ENCODE peak calls at places on chromosomes 2 and 18, in five cellular contexts. L, Y, Q, K and J are unnamed samples.
A peak's percentile ranks its signal among the peaks of the same experiment; 100 is the strongest.

GRCh38 chr2:147800316-147800715 is 44.5 kb upstream of the ACVR2A start:
- DNase-seq in L (no peak), Y (no peak), Q (no peak), K (no peak), J (no peak)

GRCh38 chr2:173991857-173992588 is 26.9 kb upstream of the SP3 start:
- DNase-seq in L (no peak), Y (no peak), Q (no peak), K (peak; percentile 76), J (no peak)

GRCh38 chr18:59006461-59007067 is 133.1 kb upstream of the SEC11C start:
- DNase-seq in L (no peak), Y (no peak), Q (no peak), K (no peak), J (no peak)

GRCh38 chr2:67996772-67997527 is 65.9 kb downstream of the C1D start:
- DNase-seq in L (no peak), Y (no peak), Q (no peak), K (no peak), J (no peak)

GRCh38 chr18:26649193-26649543 is 100.8 kb upstream of the KCTD1 start:
- DNase-seq in L (no peak), Y (no peak), Q (no peak), K (no peak), J (no peak)

GRCh38 chr2:237319086-237319820 is 94.7 kb downstream of the COL6A3 start:
- DNase-seq in L (no peak), Y (no peak), Q (no peak), K (no peak), J (no peak)

GRCh38 chr2:240324312-240325005 is 111.0 kb upstream of the GPC1 start:
- DNase-seq in L (no peak), Y (no peak), Q (no peak), K (no peak), J (no peak)

GRCh38 chr2:229235136-229235914 is 35.8 kb downstream of the PID1 start:
- DNase-seq in L (no peak), Y (no peak), Q (no peak), K (no peak), J (no peak)

GRCh38 chr2:128217671-128218070 is 101.0 kb downstream of the HS6ST1 start:
- DNase-seq in L (no peak), Y (no peak), Q (no peak), K (no peak), J (no peak)

GRCh38 chr2:217960351-217960750 is 42.4 kb downstream of the TNS1 start:
- DNase-seq in L (no peak), Y (no peak), Q (no peak), K (no peak), J (no peak)

GRCh38 chr18:56158676-56159075 is 479.7 kb downstream of the TXNL1 start:
- DNase-seq in L (no peak), Y (no peak), Q (no peak), K (no peak), J (no peak)

GRCh38 chr2:142082363-142082762 is 48.5 kb downstream of the LRP1B start:
- DNase-seq in L (no peak), Y (no peak), Q (no peak), K (no peak), J (no peak)

GRCh38 chr2:164840458-164840929 is 1.1 kb downstream of the COBLL1 start:
- DNase-seq in L (peak; percentile 70), Y (no peak), Q (no peak), K (no peak), J (no peak)

GRCh38 chr18:76491436-76491800 is 3.6 kb downstream of the ZNF516 start:
- DNase-seq in L (peak; percentile 87), Y (no peak), Q (no peak), K (no peak), J (no peak)

GRCh38 chr2:192236136-192236535 is 41.4 kb upstream of the TMEFF2 start:
- DNase-seq in L (no peak), Y (no peak), Q (no peak), K (no peak), J (no peak)

GRCh38 chr2:8633735-8634313 is 48.0 kb upstream of the ID2 start:
- DNase-seq in L (no peak), Y (no peak), Q (no peak), K (peak; percentile 18), J (peak; percentile 40)

GRCh38 chr2:2517399-2517798 is 186.3 kb upstream of the MYT1L start:
- DNase-seq in L (no peak), Y (no peak), Q (no peak), K (no peak), J (no peak)

GRCh38 chr18:28189400-28190239 is 12.7 kb upstream of the CDH2 start:
- DNase-seq in L (no peak), Y (no peak), Q (no peak), K (peak; percentile 70), J (no peak)

GRCh38 chr2:62897187-62897827 is 153.3 kb upstream of the OTX1 start:
- DNase-seq in L (no peak), Y (no peak), Q (no peak), K (no peak), J (no peak)

GRCh38 chr18:49892148-49892924 is 79.0 kb upstream of the ACAA2 start:
- DNase-seq in L (peak; percentile 29), Y (no peak), Q (no peak), K (no peak), J (no peak)

GRCh38 chr2:46711156-46711555 is 204.4 kb downstream of the MCFD2 start:
- DNase-seq in L (no peak), Y (no peak), Q (no peak), K (no peak), J (no peak)

GRCh38 chr2:46095821-46096220 is 201.4 kb upstream of the EPAS1 start:
- DNase-seq in L (no peak), Y (no peak), Q (no peak), K (no peak), J (no peak)

GRCh38 chr18:22471546-22472131 is 53.9 kb upstream of the CTAGE1 start:
- DNase-seq in L (no peak), Y (no peak), Q (no peak), K (peak; percentile 3), J (peak; percentile 24)

GRCh38 chr2:14942991-14943390 is 310.5 kb downstream of the LRATD1 start:
- DNase-seq in L (no peak), Y (no peak), Q (no peak), K (no peak), J (no peak)

GRCh38 chr2:219082332-219082958 is 21.7 kb upstream of the IHH start:
- DNase-seq in L (no peak), Y (no peak), Q (no peak), K (no peak), J (no peak)

GRCh38 chr2:8477511-8478132 is 204.2 kb upstream of the ID2 start:
- DNase-seq in L (no peak), Y (peak; percentile 17), Q (no peak), K (no peak), J (no peak)

GRCh38 chr2:7685342-7686015 is 768.3 kb downstream of the RNF144A start:
- DNase-seq in L (no peak), Y (no peak), Q (no peak), K (no peak), J (no peak)

GRCh38 chr2:16870677-16871076 is 205.0 kb upstream of the CYRIA start:
- DNase-seq in L (no peak), Y (no peak), Q (no peak), K (no peak), J (no peak)

GRCh38 chr2:239344857-239345216 is 56.0 kb downstream of the HDAC4 start:
- DNase-seq in L (peak; percentile 93), Y (no peak), Q (no peak), K (no peak), J (no peak)

GRCh38 chr18:51651761-51652160 is 454.3 kb upstream of the MEX3C start:
- DNase-seq in L (no peak), Y (no peak), Q (no peak), K (no peak), J (no peak)

GRCh38 chr2:108786354-108787208 is at the start of gene CCDC138:
- DNase-seq in L (peak; percentile 93), Y (peak; percentile 71), Q (peak; percentile 73), K (peak; percentile 65), J (peak; percentile 60)